ENCODE peak calls at places on chromosomes 16 and 17, in five cellular contexts. I is memory B cell, N is endothelial cell, J is cerebellar cortex, O is endothelial cell of umbilical vein. A is an unnamed sample.

GRCh38 chr17:72381597-72382397 is 261.0 kb downstream of the SOX9 start:
- DNase-seq in I (no peak), N (no peak), J (no peak), O (no peak), A (no peak)

GRCh38 chr16:47731252-47731651 is 270.1 kb downstream of the PHKB start:
- DNase-seq in I (no peak), N (no peak), J (no peak), O (no peak), A (no peak)

GRCh38 chr16:89289428-89290395 is 72.2 kb downstream of the ZNF778 start:
- DNase-seq in I (peak; percentile 73), N (peak; percentile 89), J (peak; percentile 69), O (peak; percentile 58), A (peak; percentile 68)

GRCh38 chr16:70534949-70535348 is 11.3 kb downstream of the SF3B3 start:
- DNase-seq in I (no peak), N (no peak), J (no peak), O (no peak), A (no peak)

GRCh38 chr16:54931041-54931756 is 534 bp downstream of the IRX5 start:
- DNase-seq in I (no peak), N (peak; percentile 46), J (no peak), O (peak; percentile 27), A (no peak)

GRCh38 chr17:44767493-44767892 is 8.7 kb downstream of the ADAM11 start:
- DNase-seq in I (no peak), N (no peak), J (no peak), O (no peak), A (no peak)

GRCh38 chr16:85403693-85404092 is 209.4 kb upstream of the GSE1 start:
- DNase-seq in I (peak; percentile 6), N (peak; percentile 3), J (no peak), O (no peak), A (no peak)

GRCh38 chr17:40075216-40076100 is 12.7 kb downstream of the THRA start:
- DNase-seq in I (peak; percentile 79), N (peak; percentile 73), J (peak; percentile 82), O (peak; percentile 63), A (peak; percentile 77)

GRCh38 chr17:76527430-76528111 is 9.9 kb downstream of the CYGB start:
- DNase-seq in I (peak; percentile 64), N (no peak), J (peak; percentile 67), O (peak; percentile 66), A (peak; percentile 39)

GRCh38 chr17:50920041-50920410 is 53.9 kb upstream of the TOB1 start:
- DNase-seq in I (no peak), N (no peak), J (no peak), O (no peak), A (no peak)

GRCh38 chr16:67447508-67448076 is 16.7 kb downstream of the HSD11B2 start:
- DNase-seq in I (no peak), N (peak; percentile 45), J (no peak), O (peak; percentile 41), A (no peak)

GRCh38 chr17:4950075-4950756 is 703 bp upstream of the ENO3 start:
- DNase-seq in I (peak; percentile 56), N (peak; percentile 19), J (no peak), O (peak; percentile 38), A (peak; percentile 37)

GRCh38 chr16:89317729-89318429 is 100.4 kb downstream of the ZNF778 start:
- DNase-seq in I (no peak), N (no peak), J (no peak), O (no peak), A (no peak)

GRCh38 chr16:31129568-31130335 is 5.8 kb downstream of the PRSS8 start:
- DNase-seq in I (no peak), N (no peak), J (no peak), O (no peak), A (no peak)

GRCh38 chr17:81246679-81247338 is 7.7 kb downstream of the NDUFAF8 start:
- DNase-seq in I (no peak), N (no peak), J (no peak), O (no peak), A (no peak)

GRCh38 chr17:43873815-43874214 is 26.8 kb downstream of the CD300LG start:
- DNase-seq in I (no peak), N (no peak), J (no peak), O (no peak), A (no peak)

GRCh38 chr16:84131118-84131517 is 13.9 kb downstream of the HSDL1 start:
- DNase-seq in I (no peak), N (no peak), J (no peak), O (no peak), A (no peak)

GRCh38 chr17:16912021-16912962 is 59.6 kb downstream of the TNFRSF13B start:
- DNase-seq in I (no peak), N (no peak), J (no peak), O (no peak), A (no peak)

GRCh38 chr17:73308017-73308823 is 3.6 kb downstream of the CDC42EP4 start:
- DNase-seq in I (no peak), N (no peak), J (no peak), O (peak; percentile 68), A (peak; percentile 93)

GRCh38 chr17:13001991-13002615 is 15.7 kb downstream of the ELAC2 start:
- DNase-seq in I (no peak), N (no peak), J (peak; percentile 84), O (no peak), A (no peak)

GRCh38 chr16:2707368-2708289 is 12.4 kb downstream of the PRSS27 start:
- DNase-seq in I (no peak), N (no peak), J (peak; percentile 83), O (no peak), A (no peak)

GRCh38 chr17:46859996-46860395 is 8.6 kb downstream of the WNT9B start:
- DNase-seq in I (no peak), N (no peak), J (no peak), O (no peak), A (no peak)

GRCh38 chr17:36850794-36851193 is 86.5 kb upstream of the LHX1 start:
- DNase-seq in I (no peak), N (no peak), J (no peak), O (peak; percentile 67), A (no peak)

GRCh38 chr17:29570521-29570920 is 2.0 kb downstream of the TP53I13 start:
- DNase-seq in I (no peak), N (no peak), J (no peak), O (no peak), A (no peak)

GRCh38 chr17:247767-248166 is 66.3 kb upstream of the DOC2B start:
- DNase-seq in I (no peak), N (no peak), J (no peak), O (no peak), A (peak; percentile 32)

GRCh38 chr16:2973081-2973480 is 3.9 kb downstream of the PAQR4 start:
- DNase-seq in I (no peak), N (no peak), J (no peak), O (no peak), A (no peak)

GRCh38 chr17:14010999-14011692 is 58.2 kb upstream of the COX10 start:
- DNase-seq in I (no peak), N (no peak), J (no peak), O (no peak), A (no peak)